ENCODE peak calls at places on chromosomes 1 and 21, in four cellular contexts. L is brain microvascular endothelial cell, P is ovary, F is adrenal gland. M is an unnamed sample.

GRCh38 chr21:45338326-45339017 is 50.8 kb upstream of the POFUT2 start:
- DNase-seq in L (no peak), P (peak; percentile 21), F (no peak), M (no peak)

GRCh38 chr1:190259424-190259823 is 218.2 kb downstream of the BRINP3 start:
- DNase-seq in L (no peak), P (no peak), F (no peak), M (no peak)

GRCh38 chr1:61184035-61184713 is 101.8 kb downstream of the NFIA start:
- DNase-seq in L (peak; percentile 90), P (peak; percentile 96), F (peak; percentile 95), M (no peak)

GRCh38 chr1:205434738-205435137 is 12.9 kb upstream of the LEMD1 start:
- DNase-seq in L (no peak), P (no peak), F (no peak), M (no peak)

GRCh38 chr1:234613128-234613875 is 3.3 kb upstream of the IRF2BP2 start:
- DNase-seq in L (peak; percentile 65), P (no peak), F (peak; percentile 30), M (peak; percentile 89)

GRCh38 chr21:46545911-46546310 is 59.0 kb downstream of the S100B start:
- DNase-seq in L (no peak), P (no peak), F (no peak), M (no peak)

GRCh38 chr1:21164266-21164665 is 12.4 kb downstream of the EIF4G3 start:
- DNase-seq in L (no peak), P (no peak), F (no peak), M (no peak)

GRCh38 chr1:246159290-246160227 is 347.5 kb downstream of the SMYD3 start:
- DNase-seq in L (no peak), P (no peak), F (no peak), M (no peak)

GRCh38 chr1:6984996-6985395 is 199.7 kb downstream of the CAMTA1 start:
- DNase-seq in L (no peak), P (no peak), F (no peak), M (no peak)

GRCh38 chr1:177975588-177976495 is 6.0 kb upstream of the SEC16B start:
- DNase-seq in L (peak; percentile 58), P (no peak), F (no peak), M (no peak)

GRCh38 chr1:159141584-159142518 is 29.6 kb upstream of the CADM3 start:
- DNase-seq in L (peak; percentile 57), P (no peak), F (peak; percentile 33), M (no peak)

GRCh38 chr1:160256396-160257046 is 5.8 kb downstream of the DCAF8 start:
- DNase-seq in L (peak; percentile 65), P (no peak), F (peak; percentile 47), M (peak; percentile 28)

GRCh38 chr1:167764458-167765330 is 42.9 kb downstream of the MPZL1 start:
- DNase-seq in L (no peak), P (no peak), F (no peak), M (no peak)

GRCh38 chr1:21703318-21703963 is 34.3 kb upstream of the RAP1GAP start:
- DNase-seq in L (peak; percentile 80), P (no peak), F (peak; percentile 65), M (peak; percentile 64)

GRCh38 chr1:111279144-111279543 is 11.5 kb upstream of the CHIA start:
- DNase-seq in L (no peak), P (no peak), F (no peak), M (no peak)

GRCh38 chr1:57839067-57839466 is 415.2 kb upstream of the DAB1 start:
- DNase-seq in L (peak; percentile 4), P (no peak), F (no peak), M (no peak)

GRCh38 chr1:209398330-209398991 is 185.1 kb upstream of the CAMK1G start:
- DNase-seq in L (peak; percentile 65), P (no peak), F (peak; percentile 29), M (peak; percentile 83)

GRCh38 chr1:242764161-242764560 is 239.7 kb upstream of the PLD5 start:
- DNase-seq in L (no peak), P (no peak), F (no peak), M (no peak)

GRCh38 chr21:19807231-19807630 is 1191.0 kb upstream of the NCAM2 start:
- DNase-seq in L (no peak), P (no peak), F (no peak), M (no peak)

GRCh38 chr1:14759843-14760242 is 161.4 kb downstream of the KAZN start:
- DNase-seq in L (no peak), P (no peak), F (no peak), M (no peak)

GRCh38 chr1:172609528-172609927 is 49.4 kb upstream of the FASLG start:
- DNase-seq in L (no peak), P (no peak), F (no peak), M (no peak)

GRCh38 chr21:29102791-29103257 is 27.6 kb upstream of the MAP3K7CL start:
- DNase-seq in L (no peak), P (no peak), F (no peak), M (no peak)

GRCh38 chr1:85894651-85895050 is 186.4 kb upstream of the ZNHIT6 start:
- DNase-seq in L (peak; percentile 60), P (peak; percentile 36), F (no peak), M (no peak)

GRCh38 chr1:156126701-156127534 is 12.4 kb downstream of the LMNA start:
- DNase-seq in L (peak; percentile 92), P (peak; percentile 66), F (peak; percentile 65), M (peak; percentile 83)

GRCh38 chr1:238951809-238952208 is 434.6 kb upstream of the CHRM3 start:
- DNase-seq in L (peak; percentile 52), P (no peak), F (peak; percentile 30), M (no peak)

GRCh38 chr1:207603777-207604176 is 41.2 kb upstream of the CR1L start:
- DNase-seq in L (no peak), P (no peak), F (no peak), M (no peak)

GRCh38 chr1:40903106-40903505 is 40.9 kb upstream of the CITED4 start:
- DNase-seq in L (no peak), P (no peak), F (no peak), M (no peak)

GRCh38 chr1:68112835-68113243 is 62.4 kb upstream of the DIRAS3 start:
- DNase-seq in L (peak; percentile 85), P (peak; percentile 71), F (peak; percentile 45), M (no peak)

GRCh38 chr1:164601399-164602141 is 42.6 kb downstream of the PBX1 start:
- DNase-seq in L (no peak), P (no peak), F (no peak), M (no peak)
- H3K4me3 ChIP-seq in L (no peak overlapping the region), P (no peak overlapping the region), F (no peak overlapping the region), M (no peak overlapping the region)

DNA sequence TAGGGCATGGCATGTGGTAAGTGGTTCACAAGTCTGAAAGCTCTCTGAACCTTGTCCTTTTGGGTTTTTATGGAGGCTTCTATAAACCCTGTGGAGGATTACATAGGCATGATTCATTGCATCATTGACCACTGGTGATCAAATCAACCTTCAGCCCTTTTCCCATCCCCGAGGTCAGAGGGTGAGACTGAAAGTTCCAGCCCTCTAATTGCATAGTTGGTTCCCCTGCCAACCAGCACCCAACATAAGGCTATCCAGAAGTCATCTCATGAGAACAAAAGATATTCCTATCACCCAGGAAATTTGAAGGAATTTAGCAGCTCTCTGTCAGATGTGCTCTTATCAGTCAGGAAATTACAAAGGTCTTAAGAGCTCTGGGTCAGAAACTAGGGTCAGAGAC is 89.5 kb upstream of the ARTN start:
- DNase-seq in L (no peak), P (no peak), F (no peak), M (no peak)
- TF ChIP-seq CTCF in L (no peak), P (no peak), F (no peak), M (no peak)

DNA sequence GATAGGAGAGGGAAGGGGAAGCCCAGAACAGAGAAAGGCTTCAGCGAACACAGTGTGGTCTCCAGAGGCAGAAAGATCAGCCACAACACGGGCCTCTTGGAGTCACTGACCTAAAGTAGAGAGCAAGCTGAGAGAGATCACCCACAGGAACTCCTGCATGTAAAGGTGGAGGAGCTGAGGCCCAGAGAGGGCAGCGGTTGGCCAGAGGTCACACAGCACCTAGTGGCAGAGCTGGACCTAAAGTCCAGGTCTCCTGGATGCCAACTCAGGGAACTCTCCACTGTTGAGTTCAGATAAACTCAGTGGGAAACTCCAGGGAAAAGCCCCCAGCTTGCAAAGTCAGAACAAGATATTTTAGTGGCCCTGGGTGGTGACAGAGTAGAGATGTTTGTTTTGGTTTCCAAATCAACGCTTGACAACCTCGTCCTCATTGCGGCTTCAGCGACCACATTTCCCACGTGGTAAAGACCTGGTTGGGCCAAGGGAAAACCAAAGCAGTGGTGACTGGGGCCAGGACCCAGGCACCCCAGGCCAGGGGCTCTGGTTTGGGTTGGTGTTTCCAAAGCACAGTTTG is 4.6 kb downstream of the IFFO2 start:
- DNase-seq in L (peak; percentile 43), P (no peak), F (no peak), M (no peak)
- H3K4me3 ChIP-seq in L (no peak overlapping the region), P (no peak overlapping the region), F (no peak overlapping the region), M (no peak overlapping the region)

GRCh38 chr1:25068316-25068715 is 138.2 kb upstream of the RUNX3 start:
- DNase-seq in L (no peak), P (no peak), F (no peak), M (no peak)

GRCh38 chr1:25066253-25066652 is 136.2 kb upstream of the RUNX3 start:
- DNase-seq in L (no peak), P (no peak), F (no peak), M (no peak)

GRCh38 chr1:25067852-25068251 is 137.8 kb upstream of the RUNX3 start:
- DNase-seq in L (no peak), P (no peak), F (no peak), M (no peak)

GRCh38 chr1:25066731-25067520 is 136.8 kb upstream of the RUNX3 start:
- DNase-seq in L (no peak), P (no peak), F (no peak), M (no peak)

DNA sequence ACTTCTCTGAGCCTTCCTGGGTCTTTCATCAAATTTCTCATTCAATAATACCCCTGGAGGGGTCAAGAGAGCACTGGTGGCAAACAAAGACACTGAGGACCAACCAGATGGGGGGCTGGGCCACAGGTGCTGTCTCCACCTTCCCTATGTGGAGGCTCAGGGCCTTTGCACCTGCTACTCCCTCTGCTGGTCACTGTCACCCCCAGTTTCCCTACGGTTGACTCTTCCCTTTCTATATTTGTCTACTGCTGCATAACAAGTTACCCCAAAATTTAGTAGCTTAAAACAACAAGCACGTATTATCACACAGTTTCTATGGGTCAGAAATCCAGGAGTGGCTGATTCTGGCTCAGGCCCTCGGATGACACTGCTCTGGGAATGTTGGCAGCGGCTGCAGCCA is 138.8 kb upstream of the RUNX3 start:
- DNase-seq in L (no peak), P (no peak), F (no peak), M (no peak)
- TF ChIP-seq CTCF in L (peak; percentile 43), P (no peak), F (no peak), M (no peak)

GRCh38 chr1:195105773-195106172 is 1502.5 kb downstream of the KCNT2 start:
- DNase-seq in L (no peak), P (no peak), F (no peak), M (no peak)
- H3K4me3 ChIP-seq in L (no peak overlapping the region), P (no peak overlapping the region), F (no peak overlapping the region), M (no peak overlapping the region)

DNA sequence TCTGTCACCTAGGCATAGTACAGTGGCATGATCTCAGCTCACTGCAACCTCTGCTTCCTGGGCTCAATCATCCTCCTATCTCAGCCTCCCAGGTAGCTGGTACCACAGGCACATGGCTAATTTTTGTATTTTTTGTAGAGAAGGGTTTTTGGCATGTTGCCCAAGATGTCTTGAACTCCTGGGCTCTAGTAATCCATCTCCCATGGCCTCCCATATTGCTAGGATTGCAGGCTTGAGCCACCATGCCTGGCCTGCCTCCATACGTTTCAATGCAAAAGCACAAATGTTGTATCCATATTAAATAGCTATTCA is 17.6 kb upstream of the GBP3 start:
- DNase-seq in L (no peak), P (no peak), F (no peak), M (no peak)
- TF ChIP-seq CTCF in L (no peak), P (no peak), F (no peak), M (no peak)